ENCODE peak calls at places on chromosomes 4 and X, in nine cellular contexts. A is left ventricle myocardium inferior; S is mesendoderm; Z is upper lobe of left lung; X is amniotic stem cell; W is stimulated activated CD4-positive, alpha-beta T cell treated with anti-CD3 and anti-CD28 coated beads, Interleukin-4, amount 100 ng/mL, for 1 hour; I is HFF-Myc; V is GM23338; T is heart left ventricle. B is an unnamed sample.

GRCh38 chr4:7928711-7929505 is 10.8 kb downstream of the AFAP1 start:
- DNase-seq in A (no peak), S (no peak), Z (no peak), X (no peak), W (no peak), I (no peak), V (no peak), T (no peak), B (no peak)

GRCh38 chr4:14111730-14112171 is 484.2 kb upstream of the BOD1L1 start:
- DNase-seq in A (no peak), S (no peak), Z (no peak), X (peak), W (no peak), I (no peak), V (peak), T (no peak), B (no peak)

GRCh38 chr4:74362347-74362746 is 2.6 kb upstream of the EREG start:
- DNase-seq in A (no peak), S (no peak), Z (no peak), X (no peak), W (no peak), I (no peak), V (no peak), T (no peak), B (no peak)

GRCh38 chr4:34619531-34620109 is 1624.7 kb downstream of the ARAP2 start:
- DNase-seq in A (no peak), S (peak), Z (no peak), X (no peak), W (no peak), I (peak), V (no peak), T (no peak), B (no peak)

GRCh38 chrX:77962068-77962902 is 7.2 kb downstream of the PGAM4 start:
- DNase-seq in A (no peak), S (no peak), Z (no peak), X (no peak), W (no peak), I (no peak), V (no peak), T (no peak), B (no peak)

GRCh38 chr4:95867919-95868318 is 28.0 kb downstream of the PDHA2 start:
- DNase-seq in A (no peak), S (peak), Z (no peak), X (no peak), W (no peak), I (no peak), V (peak), T (no peak), B (no peak)

GRCh38 chr4:83112678-83113428 is 1.7 kb downstream of the PLAC8 start:
- DNase-seq in A (no peak), S (no peak), Z (no peak), X (no peak), W (peak), I (no peak), V (peak), T (no peak), B (peak)

GRCh38 chrX:100964362-100964761 is 5.1 kb upstream of the ARL13A start:
- DNase-seq in A (no peak), S (no peak), Z (no peak), X (no peak), W (no peak), I (no peak), V (no peak), T (no peak), B (no peak)

GRCh38 chrX:72498782-72499181 is 73.9 kb downstream of the HDAC8 start:
- DNase-seq in A (no peak), S (peak), Z (no peak), X (no peak), W (no peak), I (no peak), V (peak), T (no peak), B (peak)

GRCh38 chr4:149017022-149017734 is 575.0 kb upstream of the NR3C2 start:
- DNase-seq in A (no peak), S (no peak), Z (no peak), X (no peak), W (no peak), I (no peak), V (no peak), T (no peak), B (no peak)

GRCh38 chr4:101393256-101393655 is 45.9 kb upstream of the PPP3CA start:
- DNase-seq in A (no peak), S (peak), Z (no peak), X (no peak), W (no peak), I (peak), V (no peak), T (no peak), B (no peak)

GRCh38 chr4:536351-536972 is 37.5 kb downstream of the PIGG start:
- DNase-seq in A (no peak), S (no peak), Z (peak), X (no peak), W (no peak), I (no peak), V (no peak), T (no peak), B (no peak)

B was measured in GM12865.